ENCODE peak calls at places on chromosomes 5 and 9, in five cellular contexts. One of them, this sample, is unnamed. For H3K4me1, the result is how much of the 10 kb centered on the place peaks cover.

GRCh38 chr9:89533396-89534187 is 35.7 kb upstream of the SEMA4D start:
- DNase-seq in uterus: no peak
- DNase-seq in sigmoid colon: no peak
- DNase-seq in GM12878: no peak
- DNase-seq in GM23248: no peak
- DNase-seq in this sample: no peak

GRCh38 chr5:65535529-65535987 is 27.4 kb downstream of the CENPK start:
- DNase-seq in uterus: no peak
- DNase-seq in sigmoid colon: no peak
- DNase-seq in GM12878: no peak
- DNase-seq in GM23248: no peak
- DNase-seq in this sample: no peak

GRCh38 chr5:33936004-33936380 is 194 bp upstream of the RXFP3 start:
- DNase-seq in uterus: peak
- DNase-seq in sigmoid colon: no peak
- DNase-seq in GM12878: no peak
- DNase-seq in GM23248: peak
- DNase-seq in this sample: no peak

GRCh38 chr9:114384836-114385411 is 2.9 kb downstream of the AKNA start:
- DNase-seq in uterus: no peak
- DNase-seq in sigmoid colon: no peak
- DNase-seq in GM12878: no peak
- DNase-seq in GM23248: no peak
- DNase-seq in this sample: no peak

GRCh38 chr9:82987370-82987769 is 75.6 kb downstream of the RASEF start:
- DNase-seq in uterus: no peak
- DNase-seq in sigmoid colon: no peak
- DNase-seq in GM12878: no peak
- DNase-seq in GM23248: no peak
- DNase-seq in this sample: no peak

GRCh38 chr9:122302541-122302940 is 37.9 kb downstream of the MRRF start:
- DNase-seq in uterus: no peak
- DNase-seq in sigmoid colon: no peak
- DNase-seq in GM12878: no peak
- DNase-seq in GM23248: no peak
- DNase-seq in this sample: no peak

GRCh38 chr5:96718635-96719077 is 56.5 kb downstream of the CAST start:
- DNase-seq in uterus: peak
- DNase-seq in sigmoid colon: no peak
- DNase-seq in GM12878: no peak
- DNase-seq in GM23248: no peak
- DNase-seq in this sample: no peak

GRCh38 chr9:108278341-108278740 is 577.4 kb downstream of the ACTL7B start:
- DNase-seq in uterus: no peak
- DNase-seq in sigmoid colon: no peak
- DNase-seq in GM12878: no peak
- DNase-seq in GM23248: no peak
- DNase-seq in this sample: no peak

GRCh38 chr9:18023332-18023731 is 444.5 kb downstream of the SH3GL2 start:
- DNase-seq in uterus: no peak
- DNase-seq in sigmoid colon: no peak
- DNase-seq in GM12878: no peak
- DNase-seq in GM23248: no peak
- DNase-seq in this sample: no peak

GRCh38 chr9:101977614-101978210 is 239.3 kb upstream of the GRIN3A start:
- DNase-seq in uterus: no peak
- DNase-seq in sigmoid colon: no peak
- DNase-seq in GM12878: no peak
- DNase-seq in GM23248: peak
- DNase-seq in this sample: no peak
- H3K4me1 ChIP-seq in uterus: under half
- H3K4me1 ChIP-seq in sigmoid colon: under half
- H3K4me1 ChIP-seq in GM12878: under half
- H3K4me1 ChIP-seq in GM23248: under half
- H3K4me1 ChIP-seq in this sample: under half

GRCh38 chr9:106892632-106893031 is 29.7 kb downstream of the ZNF462 start:
- DNase-seq in uterus: peak
- DNase-seq in sigmoid colon: peak
- DNase-seq in GM12878: no peak
- DNase-seq in GM23248: peak
- DNase-seq in this sample: no peak
- H3K27ac ChIP-seq in uterus: no peak
- H3K27ac ChIP-seq in sigmoid colon: peak
- H3K27ac ChIP-seq in GM12878: no peak
- H3K27ac ChIP-seq in GM23248: peak
- H3K27ac ChIP-seq in this sample: no peak

DNA sequence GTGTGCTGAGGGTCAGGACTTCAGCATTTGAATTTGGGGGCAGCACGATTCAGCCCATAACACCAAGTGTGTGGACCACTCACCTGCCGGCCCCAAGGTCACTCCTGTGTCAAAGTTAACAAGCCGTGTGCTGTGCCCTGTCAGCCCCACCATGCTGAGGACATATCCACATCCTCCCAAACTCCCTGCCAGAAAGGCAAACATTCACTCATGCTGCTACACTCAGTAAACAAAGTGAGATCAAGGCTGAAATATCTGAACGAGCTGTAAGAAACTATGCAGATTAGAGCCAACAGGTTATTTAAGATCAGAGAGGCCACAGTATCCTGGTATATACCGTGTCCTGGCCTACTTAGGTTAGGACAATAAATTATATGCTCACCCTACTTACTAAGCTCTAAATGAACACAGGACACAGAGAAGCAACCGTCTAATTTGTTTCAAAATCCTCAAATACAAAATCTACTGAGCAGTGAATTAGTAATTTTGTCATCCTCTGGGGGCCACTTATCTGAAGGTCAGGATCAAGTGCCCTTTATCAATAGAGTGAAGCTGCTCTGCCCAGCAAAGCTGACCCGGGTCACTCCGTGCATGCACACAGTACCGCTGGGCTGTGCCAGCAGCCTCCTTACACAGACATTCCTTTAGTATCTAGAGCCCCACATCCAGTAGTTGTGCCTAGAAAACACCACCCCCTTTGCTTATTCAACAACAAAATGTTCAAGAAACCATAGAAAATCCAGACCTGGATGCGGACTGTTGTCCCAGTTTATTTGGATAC is 28.2 kb downstream of the RETREG1 start:
- DNase-seq in uterus: no peak
- DNase-seq in sigmoid colon: no peak
- DNase-seq in GM12878: no peak
- DNase-seq in GM23248: no peak
- DNase-seq in this sample: no peak
- H3K4me1 ChIP-seq in uterus: under half
- H3K4me1 ChIP-seq in sigmoid colon: under half
- H3K4me1 ChIP-seq in GM12878: under half
- H3K4me1 ChIP-seq in GM23248: under half
- H3K4me1 ChIP-seq in this sample: under half

DNA sequence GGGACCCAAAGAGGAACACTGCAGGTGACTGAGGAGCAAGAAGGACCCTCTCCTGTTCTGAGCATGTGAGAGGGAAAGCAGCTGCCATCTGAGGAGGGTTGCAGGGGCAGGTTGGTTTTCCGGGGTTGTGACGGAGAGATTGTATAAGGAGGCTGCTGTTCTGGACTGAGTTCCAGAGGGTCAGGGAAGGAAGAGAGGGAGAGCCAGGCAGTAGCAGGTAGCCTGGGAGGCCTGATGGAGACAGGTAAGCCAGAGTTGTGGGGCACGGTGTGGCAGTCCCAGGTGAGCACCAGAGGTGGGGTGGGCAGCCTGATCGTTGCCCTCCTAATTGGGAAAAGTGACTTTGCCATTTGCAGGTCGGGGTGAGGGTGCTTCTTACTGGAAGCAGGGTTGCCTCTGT is 9.8 kb downstream of the CCT5 start:
- DNase-seq in uterus: no peak
- DNase-seq in sigmoid colon: no peak
- DNase-seq in GM12878: no peak
- DNase-seq in GM23248: no peak
- DNase-seq in this sample: no peak
- H3K27ac ChIP-seq in uterus: no peak
- H3K27ac ChIP-seq in sigmoid colon: no peak
- H3K27ac ChIP-seq in GM12878: no peak
- H3K27ac ChIP-seq in GM23248: no peak
- H3K27ac ChIP-seq in this sample: no peak

DNA sequence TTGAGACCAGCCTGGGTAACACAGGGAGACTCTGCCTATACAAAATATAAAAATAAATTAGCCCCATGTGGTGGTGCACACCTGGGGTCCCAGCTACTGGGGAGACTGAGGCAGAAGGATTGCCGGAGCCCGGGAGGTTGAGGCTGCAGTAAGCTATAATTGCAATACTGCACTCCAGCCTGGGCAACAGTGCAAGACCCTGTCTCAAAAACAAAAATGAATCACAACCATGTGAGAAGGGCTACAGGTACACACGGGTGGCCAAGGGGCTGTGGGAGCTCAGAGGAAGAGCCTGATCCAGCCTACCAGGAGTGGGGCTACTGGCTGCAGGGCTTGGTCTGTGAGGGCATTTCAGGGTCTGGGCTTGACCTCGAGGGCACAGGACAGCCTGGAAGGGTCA is 55.2 kb upstream of the STXBP1 start:
- DNase-seq in uterus: no peak
- DNase-seq in sigmoid colon: no peak
- DNase-seq in GM12878: no peak
- DNase-seq in GM23248: no peak
- DNase-seq in this sample: peak
- H3K4me1 ChIP-seq in uterus: under half
- H3K4me1 ChIP-seq in sigmoid colon: half or more
- H3K4me1 ChIP-seq in GM12878: under half
- H3K4me1 ChIP-seq in GM23248: half or more
- H3K4me1 ChIP-seq in this sample: under half

DNA sequence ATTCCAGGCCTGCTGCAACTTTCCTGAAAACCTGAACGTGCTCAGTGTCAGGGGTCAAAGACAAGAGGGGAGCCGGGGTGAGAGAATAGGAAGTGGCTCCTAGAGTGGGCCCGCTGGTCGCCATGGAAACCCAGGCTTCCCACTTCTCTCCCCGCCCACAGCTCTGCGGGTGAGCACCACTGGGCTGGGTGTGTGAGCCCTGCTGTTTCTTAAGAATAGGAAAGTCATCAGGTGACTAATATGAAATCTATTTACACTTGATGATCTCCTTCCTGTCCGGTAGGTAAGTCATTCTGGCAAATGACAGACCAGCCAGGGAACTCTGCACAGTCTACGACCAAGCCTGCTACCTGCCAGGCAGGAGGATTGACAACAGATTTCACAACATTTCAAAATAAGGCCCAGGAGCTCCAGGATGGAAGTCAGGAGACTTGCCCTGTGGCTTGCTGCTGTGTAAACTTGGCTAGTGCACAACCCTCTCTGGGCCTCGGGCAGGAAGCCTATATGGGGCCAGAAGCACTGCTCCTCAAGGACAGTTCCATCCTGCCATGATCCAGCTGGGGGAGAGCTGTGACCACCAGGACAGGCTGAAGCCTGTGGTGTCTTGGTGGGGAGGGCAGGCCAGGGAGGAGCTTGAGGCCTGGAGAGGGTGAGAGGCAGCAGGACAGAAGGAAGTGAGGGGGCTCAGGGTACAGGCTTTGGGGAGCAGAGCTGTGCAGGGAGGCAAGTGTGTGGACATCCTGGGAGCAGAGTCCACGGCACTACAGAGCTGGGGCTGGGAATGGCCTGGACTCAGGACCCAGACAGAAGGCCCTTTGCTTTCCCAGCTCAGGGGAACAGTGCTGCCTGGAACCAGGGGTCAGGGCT is 60.6 kb downstream of the SHB start:
- DNase-seq in uterus: no peak
- DNase-seq in sigmoid colon: no peak
- DNase-seq in GM12878: peak
- DNase-seq in GM23248: peak
- DNase-seq in this sample: no peak
- H3K27ac ChIP-seq in uterus: no peak
- H3K27ac ChIP-seq in sigmoid colon: no peak
- H3K27ac ChIP-seq in GM12878: peak
- H3K27ac ChIP-seq in GM23248: peak
- H3K27ac ChIP-seq in this sample: no peak

GRCh38 chr9:79686381-79687130 is 114.8 kb downstream of the TLE4 start:
- DNase-seq in uterus: peak
- DNase-seq in sigmoid colon: no peak
- DNase-seq in GM12878: no peak
- DNase-seq in GM23248: peak
- DNase-seq in this sample: no peak
- H3K4me1 ChIP-seq in uterus: under half
- H3K4me1 ChIP-seq in sigmoid colon: under half
- H3K4me1 ChIP-seq in GM12878: under half
- H3K4me1 ChIP-seq in GM23248: under half
- H3K4me1 ChIP-seq in this sample: under half